ENCODE peak calls at places on chromosomes 5 and 9, in five cellular contexts. Z, R, L, A and T are unnamed samples.

GRCh38 chr9:136324501-136325300 is 2.6 kb upstream of the GPSM1 start:
- DNase-seq in A (no peak), Z (no peak), L (no peak), R (peak), T (no peak)

GRCh38 chr5:150434502-150434901 is 15.0 kb downstream of the RPS14 start:
- DNase-seq in Z (no peak), A (peak), R (no peak), L (peak), T (no peak)

GRCh38 chr5:173051746-173052145 is 4.4 kb upstream of the CREBRF start:
- DNase-seq in R (no peak), A (peak), Z (no peak), L (no peak), T (no peak)

GRCh38 chr5:179288809-179289185 is 56.5 kb downstream of the ADAMTS2 start:
- DNase-seq in A (no peak), L (no peak), R (no peak), Z (peak), T (peak)

GRCh38 chr9:121281614-121282291 is 13.8 kb downstream of the GSN start:
- DNase-seq in Z (peak), R (peak), L (no peak), A (peak), T (no peak)

GRCh38 chr5:40464461-40464860 is 215.3 kb upstream of the PTGER4 start:
- DNase-seq in L (no peak), R (no peak), A (peak), Z (no peak), T (no peak)

GRCh38 chr5:142748568-142749249 is 21.5 kb upstream of the ARHGAP26 start:
- DNase-seq in Z (no peak), R (peak), L (no peak), A (peak), T (no peak)

GRCh38 chr9:556675-557074 is 284.8 kb upstream of the DMRT1 start:
- DNase-seq in L (no peak), A (no peak), R (no peak), Z (no peak), T (no peak)

GRCh38 chr9:115006660-115007059 is 76.3 kb upstream of the TNFSF8 start:
- DNase-seq in R (no peak), Z (peak), A (peak), L (peak), T (no peak)

GRCh38 chr5:159262472-159262858 is 625 bp upstream of the UBLCP1 start:
- DNase-seq in R (no peak), Z (no peak), L (no peak), A (peak), T (no peak)

GRCh38 chr5:33049845-33050244 is 338.7 kb downstream of the NPR3 start:
- DNase-seq in R (no peak), Z (peak), L (peak), A (peak), T (no peak)

GRCh38 chr9:69931340-69931739 is 110.7 kb downstream of the CFAP95 start:
- DNase-seq in Z (no peak), A (peak), L (no peak), R (no peak), T (no peak)

GRCh38 chr9:129776566-129776937 is 23.7 kb upstream of the PTGES start:
- DNase-seq in A (peak), R (peak), L (peak), Z (no peak), T (no peak)

GRCh38 chr9:12666813-12667212 is 26.4 kb upstream of the TYRP1 start:
- DNase-seq in L (no peak), Z (no peak), A (no peak), R (no peak), T (no peak)

GRCh38 chr5:130652178-130652577 is 512.9 kb downstream of the HINT1 start:
- DNase-seq in R (no peak), A (peak), L (peak), Z (no peak), T (no peak)

GRCh38 chr5:139461698-139462097 is 845 bp downstream of the ECSCR start:
- DNase-seq in L (peak), R (no peak), Z (no peak), A (peak), T (no peak)

GRCh38 chr5:135319458-135319857 is 79.6 kb downstream of the MACROH2A1 start:
- DNase-seq in L (no peak), R (no peak), Z (no peak), A (no peak), T (peak)

GRCh38 chr9:32399110-32399815 is 14.8 kb downstream of the ACO1 start:
- DNase-seq in A (no peak), L (no peak), Z (no peak), R (no peak), T (no peak)

GRCh38 chr9:75996726-75997125 is 106.3 kb downstream of the PCSK5 start:
- DNase-seq in L (no peak), Z (no peak), R (no peak), A (no peak), T (no peak)

GRCh38 chr5:10701567-10702039 is 59.4 kb downstream of the DAP start:
- DNase-seq in Z (no peak), L (peak), A (peak), R (no peak), T (no peak)

GRCh38 chr9:131727184-131727785 is 12.6 kb downstream of the RAPGEF1 start:
- DNase-seq in Z (peak), L (peak), A (peak), R (no peak), T (no peak)

GRCh38 chr5:32538031-32538547 is 47.3 kb upstream of the SUB1 start:
- DNase-seq in Z (no peak), R (peak), A (no peak), L (no peak), T (no peak)

GRCh38 chr9:73549991-73550390 is 398.3 kb downstream of the ANXA1 start:
- DNase-seq in Z (no peak), A (peak), R (no peak), L (no peak), T (no peak)

GRCh38 chr5:125412561-125413535 is 666.4 kb upstream of the ZNF608 start:
- DNase-seq in A (peak), R (peak), Z (peak), L (peak), T (peak)

GRCh38 chr9:12878342-12878978 is 103.6 kb downstream of the LURAP1L start:
- DNase-seq in L (no peak), R (no peak), A (peak), Z (no peak), T (no peak)

GRCh38 chr5:90173299-90174030 is 236.1 kb downstream of the CETN3 start:
- DNase-seq in L (no peak), A (no peak), Z (no peak), R (no peak), T (no peak)

GRCh38 chr9:110048473-110048975 is 159.4 kb downstream of the C9orf152 start:
- DNase-seq in A (peak), L (peak), R (peak), Z (peak), T (peak)

GRCh38 chr5:135204151-135204600 is 170.1 kb upstream of the PITX1 start:
- DNase-seq in Z (no peak), R (no peak), L (no peak), A (no peak), T (no peak)

GRCh38 chr9:131739192-131739961 is 499 bp downstream of the RAPGEF1 start:
- DNase-seq in A (no peak), R (peak), L (no peak), Z (peak), T (no peak)

GRCh38 chr5:45162974-45163373 is 354.2 kb downstream of the MRPS30 start:
- DNase-seq in R (no peak), L (no peak), Z (no peak), A (no peak), T (no peak)

GRCh38 chr9:27425827-27426716 is 98.0 kb upstream of the IFNK start:
- DNase-seq in Z (no peak), R (no peak), A (no peak), L (no peak), T (no peak)

GRCh38 chr5:151571270-151572173 is 19.6 kb downstream of the FAT2 start:
- DNase-seq in A (no peak), R (no peak), L (no peak), Z (no peak), T (no peak)

GRCh38 chr9:93577940-93578682 is 1.7 kb downstream of the PHF2 start:
- DNase-seq in R (no peak), L (no peak), A (no peak), Z (no peak), T (peak)

GRCh38 chr5:178080618-178081410 is 32.5 kb upstream of the N4BP3 start:
- DNase-seq in Z (no peak), R (no peak), A (no peak), L (no peak), T (no peak)

GRCh38 chr5:178081571-178082244 is 31.6 kb upstream of the N4BP3 start:
- DNase-seq in R (no peak), Z (no peak), L (no peak), A (no peak), T (no peak)

GRCh38 chr5:178090856-178091255 is 22.5 kb upstream of the N4BP3 start:
- DNase-seq in A (no peak), L (no peak), R (no peak), Z (no peak), T (no peak)

GRCh38 chr5:178083942-178084341 is 29.4 kb upstream of the N4BP3 start:
- DNase-seq in Z (no peak), L (no peak), R (no peak), A (no peak), T (no peak)

DNA sequence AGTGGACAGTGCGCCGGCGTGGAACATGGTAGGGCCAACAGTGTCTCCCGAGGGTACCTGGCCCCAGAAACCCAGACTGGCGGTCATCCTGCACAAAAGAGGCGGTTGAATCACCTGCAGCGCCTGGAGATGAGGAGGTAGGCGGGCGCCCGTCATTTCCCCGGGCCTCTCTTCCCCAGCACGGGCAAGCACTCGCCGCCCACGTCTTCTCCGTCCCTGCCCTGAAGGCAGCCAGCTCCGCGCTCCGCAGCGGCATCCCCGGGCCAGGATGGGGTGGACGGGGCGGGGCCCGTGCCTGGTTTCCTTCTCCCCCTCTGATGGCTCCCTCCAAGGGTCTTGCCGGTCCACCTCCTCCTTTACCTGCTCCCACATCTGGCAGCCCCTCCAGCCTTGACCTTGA is 27.1 kb upstream of the N4BP3 start:
- DNase-seq in R (no peak), L (no peak), A (no peak), Z (no peak), T (no peak)
- H3K4me3 ChIP-seq in R (no peak), L (no peak), A (no peak), Z (no peak), T (no peak)

DNA sequence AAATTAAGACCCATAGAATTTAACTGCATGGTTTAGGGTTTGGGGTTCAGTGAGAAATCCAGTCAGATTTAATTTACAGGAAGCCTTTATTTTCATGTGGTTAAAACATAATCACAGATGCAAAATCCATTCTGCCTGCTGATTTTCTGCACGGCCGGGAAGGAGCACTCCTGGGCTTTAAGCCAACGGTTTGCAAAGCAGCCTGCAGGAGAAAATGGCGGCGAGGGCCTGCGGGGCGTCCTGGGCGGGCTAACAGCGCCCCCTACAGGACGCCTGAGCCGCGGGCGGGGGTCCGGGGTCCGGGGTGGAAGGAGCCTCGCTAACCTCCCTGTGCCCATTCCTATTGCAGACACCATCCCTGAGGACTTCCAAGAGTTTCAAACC is 47.6 kb downstream of the THBS4 start:
- DNase-seq in L (peak), A (peak), R (peak), Z (peak), T (peak)
- H3K4me3 ChIP-seq in L (no peak), A (peak), R (peak), Z (peak), T (peak)

GRCh38 chr5:79133657-79134451 is 22.2 kb downstream of the BHMT start:
- DNase-seq in R (peak), Z (peak), A (peak), L (peak), T (peak)

GRCh38 chr5:79135790-79136553 is 24.4 kb downstream of the BHMT start:
- DNase-seq in R (no peak), A (no peak), Z (no peak), L (no peak), T (no peak)

GRCh38 chr5:79130781-79131180 is 19.2 kb downstream of the BHMT start:
- DNase-seq in L (no peak), R (no peak), A (no peak), Z (no peak), T (no peak)

GRCh38 chr5:79136618-79137017 is 25.0 kb downstream of the BHMT start:
- DNase-seq in Z (no peak), A (no peak), L (no peak), R (no peak), T (no peak)

GRCh38 chr5:79133121-79133656 is 21.6 kb downstream of the BHMT start:
- DNase-seq in Z (no peak), R (no peak), A (peak), L (no peak), T (no peak)
- H3K4me3 ChIP-seq in Z (peak), R (peak), A (peak), L (peak), T (peak)

GRCh38 chr5:154486427-154486866 is 8.4 kb upstream of the HAND1 start:
- DNase-seq in A (no peak), Z (no peak), R (no peak), L (no peak), T (peak)
- H3K4me3 ChIP-seq in A (no peak), Z (no peak), R (no peak), L (no peak), T (no peak)

GRCh38 chr5:14440223-14440597 is 141.4 kb upstream of the OTULINL start:
- DNase-seq in Z (no peak), A (no peak), R (no peak), L (no peak), T (no peak)
- H3K4me3 ChIP-seq in Z (no peak), A (peak), R (peak), L (peak), T (peak)